ENCODE peak calls at places on chromosomes 4 and X, in six cellular contexts. E is HCEC 1CT, J is posterior cingulate gyrus, A is amygdala, M is SHP77, C is ureter. P is an unnamed sample.

GRCh38 chr4:189912170-189912569 is 28.5 kb upstream of the FRG1 start:
- DNase-seq in J (no peak), C (no peak), A (no peak), M (no peak), E (peak; percentile 1), P (no peak)

GRCh38 chr4:43374352-43374751 is 481.8 kb downstream of the GRXCR1 start:
- DNase-seq in M (no peak), J (no peak), C (no peak), A (no peak), E (no peak), P (no peak)

GRCh38 chrX:39946822-39947221 is 150.9 kb downstream of the BCOR start:
- DNase-seq in A (no peak), C (no peak), E (peak; percentile 69), M (no peak), J (no peak), P (no peak)

GRCh38 chr4:160423879-160424451 is 1321.1 kb downstream of the RAPGEF2 start:
- DNase-seq in A (no peak), J (no peak), E (no peak), C (no peak), M (no peak), P (no peak)

GRCh38 chr4:7398104-7398423 is 36.7 kb downstream of the PSAPL1 start:
- DNase-seq in M (peak; percentile 61), A (peak; percentile 39), C (peak; percentile 47), E (no peak), J (no peak), P (no peak)

GRCh38 chr4:112650332-112650731 is 13.4 kb downstream of the LARP7 start:
- DNase-seq in M (no peak), J (no peak), A (no peak), E (no peak), C (no peak), P (no peak)

GRCh38 chr4:185532327-185532726 is 3.0 kb downstream of the PDLIM3 start:
- DNase-seq in M (no peak), E (no peak), J (no peak), C (no peak), A (no peak), P (no peak)

GRCh38 chrX:115147220-115147619 is 42.0 kb upstream of the RBMXL3 start:
- DNase-seq in M (peak; percentile 1), C (no peak), A (no peak), E (peak; percentile 31), J (no peak), P (no peak)

GRCh38 chr4:77072195-77072753 is 3.5 kb downstream of the CCNI start:
- DNase-seq in M (no peak), A (no peak), J (no peak), C (no peak), E (no peak), P (no peak)

GRCh38 chrX:30282527-30282926 is 26.7 kb downstream of the NR0B1 start:
- DNase-seq in M (no peak), A (no peak), J (no peak), E (no peak), C (no peak), P (no peak)

GRCh38 chr4:168109527-168109926 is 17.2 kb downstream of the ANXA10 start:
- DNase-seq in C (no peak), A (no peak), J (no peak), M (no peak), E (no peak), P (no peak)

GRCh38 chrX:118540342-118540741 is 44.7 kb downstream of the DOCK11 start:
- DNase-seq in A (no peak), J (no peak), M (no peak), C (no peak), E (no peak), P (no peak)

GRCh38 chr4:139764192-139764591 is 98.6 kb downstream of the MGST2 start:
- DNase-seq in M (no peak), A (no peak), C (no peak), E (no peak), J (no peak), P (no peak)

GRCh38 chr4:158020734-158021346 is 152.0 kb downstream of the GASK1B start:
- DNase-seq in J (no peak), M (no peak), C (no peak), E (peak; percentile 80), A (no peak), P (no peak)

GRCh38 chrX:130111220-130111934 is 1.1 kb upstream of the ELF4 start:
- DNase-seq in A (no peak), M (no peak), E (no peak), C (no peak), J (no peak), P (no peak)

GRCh38 chr4:24392613-24393012 is 191.7 kb downstream of the DHX15 start:
- DNase-seq in C (no peak), J (no peak), A (no peak), E (no peak), M (no peak), P (no peak)

GRCh38 chr4:85784348-85784747 is 309.4 kb downstream of the ARHGAP24 start:
- DNase-seq in J (peak; percentile 40), A (no peak), M (no peak), C (no peak), E (no peak), P (no peak)

GRCh38 chrX:111568356-111568755 is 56.9 kb downstream of the SERTM2 start:
- DNase-seq in J (no peak), A (no peak), M (peak; percentile 4), E (no peak), C (no peak), P (peak; percentile 0)

GRCh38 chr4:74189331-74190043 is 31.6 kb downstream of the MTHFD2L start:
- DNase-seq in C (no peak), E (peak; percentile 27), A (no peak), J (no peak), M (peak; percentile 56), P (no peak)

GRCh38 chr4:74942251-74942917 is 9.5 kb downstream of the PARM1 start:
- DNase-seq in A (no peak), C (no peak), E (no peak), M (no peak), J (no peak), P (no peak)

GRCh38 chr4:4415806-4416805 is 29.2 kb downstream of the NSG1 start:
- DNase-seq in J (no peak), M (no peak), E (no peak), A (no peak), C (no peak), P (no peak)

GRCh38 chrX:21870494-21870893 is 14.7 kb downstream of the YY2 start:
- DNase-seq in A (no peak), M (no peak), J (no peak), E (no peak), C (no peak), P (no peak)

GRCh38 chr4:60366661-60367060 is 833.5 kb upstream of the ADGRL3 start:
- DNase-seq in J (no peak), A (no peak), C (no peak), E (no peak), M (no peak), P (no peak)

GRCh38 chr4:171785392-171785791 is 27.8 kb upstream of the GALNTL6 start:
- DNase-seq in C (no peak), E (no peak), M (no peak), J (no peak), A (no peak), P (no peak)

GRCh38 chr4:132085105-132085504 is 1064.0 kb upstream of the PCDH10 start:
- DNase-seq in E (no peak), C (no peak), J (no peak), A (no peak), M (no peak), P (no peak)

GRCh38 chr4:63090641-63091040 is 1318.6 kb downstream of the TECRL start:
- DNase-seq in J (no peak), C (no peak), A (no peak), M (no peak), E (no peak), P (no peak)

GRCh38 chr4:94160774-94161173 is 46.9 kb upstream of the SMARCAD1 start:
- DNase-seq in M (no peak), E (no peak), C (no peak), J (no peak), A (no peak), P (no peak)

GRCh38 chr4:169774466-169775445 is 17.0 kb upstream of the HPF1 start:
- DNase-seq in M (no peak), A (no peak), J (peak; percentile 42), C (no peak), E (no peak), P (no peak)

GRCh38 chr4:187236491-187236890 is 512.8 kb upstream of the FAT1 start:
- DNase-seq in J (no peak), A (no peak), M (no peak), E (peak; percentile 12), C (no peak), P (no peak)

GRCh38 chrX:112654871-112655270 is 24.9 kb downstream of the LHFPL1 start:
- DNase-seq in A (no peak), C (no peak), J (no peak), E (peak; percentile 59), M (no peak), P (no peak)

GRCh38 chr4:187840814-187841213 is 154.8 kb upstream of the ZFP42 start:
- DNase-seq in J (no peak), E (peak; percentile 5), A (no peak), C (no peak), M (no peak), P (no peak)

GRCh38 chr4:79864470-79865190 is 208.4 kb downstream of the ANTXR2 start:
- DNase-seq in E (no peak), M (peak; percentile 90), J (no peak), C (no peak), A (no peak), P (no peak)

GRCh38 chr4:72319596-72319995 is 249.4 kb downstream of the ADAMTS3 start:
- DNase-seq in C (no peak), J (no peak), A (no peak), E (no peak), M (no peak), P (no peak)

GRCh38 chr4:55485821-55486220 is 60.9 kb downstream of the CLOCK start:
- DNase-seq in E (no peak), C (no peak), M (no peak), A (no peak), J (no peak), P (no peak)

GRCh38 chrX:151762802-151763201 is 28.3 kb downstream of the CNGA2 start:
- DNase-seq in A (no peak), E (no peak), M (no peak), J (no peak), C (no peak), P (no peak)

GRCh38 chr4:72525938-72526337 is 43.1 kb downstream of the ADAMTS3 start:
- DNase-seq in A (no peak), E (no peak), M (no peak), J (peak; percentile 17), C (no peak), P (no peak)